ENCODE peak calls at places on chromosome 15, in six cellular contexts. One of them, this sample, is unnamed.
A peak's percentile ranks its signal among the peaks of the same experiment; 100 is the strongest.

GRCh38 chr15:31212286-31212685 is 110.8 kb upstream of the TRPM1 start:
- DNase-seq in adipocyte: no peak
- DNase-seq in uterus: no peak
- DNase-seq in IMR-90: no peak
- DNase-seq in colonic mucosa: peak; percentile 16
- DNase-seq in adrenal gland: no peak
- DNase-seq in this sample: no peak

GRCh38 chr15:82530606-82531379 is 9.5 kb downstream of the RPS17 start:
- DNase-seq in uterus: peak; percentile 69
- DNase-seq in colonic mucosa: peak; percentile 80
- DNase-seq in IMR-90: peak; percentile 56
- DNase-seq in adipocyte: peak; percentile 77
- DNase-seq in adrenal gland: peak; percentile 65
- DNase-seq in this sample: no peak

GRCh38 chr15:70466895-70467529 is 296.3 kb downstream of the UACA start:
- DNase-seq in uterus: peak; percentile 51
- DNase-seq in IMR-90: peak; percentile 54
- DNase-seq in colonic mucosa: peak; percentile 52
- DNase-seq in adrenal gland: peak; percentile 42
- DNase-seq in adipocyte: peak; percentile 81
- DNase-seq in this sample: peak; percentile 33

GRCh38 chr15:50463423-50464358 is 39.5 kb downstream of the USP8 start:
- DNase-seq in IMR-90: peak; percentile 68
- DNase-seq in colonic mucosa: no peak
- DNase-seq in adipocyte: peak; percentile 64
- DNase-seq in uterus: no peak
- DNase-seq in adrenal gland: no peak
- DNase-seq in this sample: peak; percentile 14

GRCh38 chr15:22942877-22943276 is 37.3 kb downstream of the CYFIP1 start:
- DNase-seq in IMR-90: no peak
- DNase-seq in adrenal gland: no peak
- DNase-seq in uterus: no peak
- DNase-seq in colonic mucosa: no peak
- DNase-seq in adipocyte: no peak
- DNase-seq in this sample: no peak

GRCh38 chr15:88623061-88623460 is 1.9 kb downstream of the AEN start:
- DNase-seq in colonic mucosa: no peak
- DNase-seq in adipocyte: peak; percentile 80
- DNase-seq in IMR-90: peak; percentile 93
- DNase-seq in adrenal gland: peak; percentile 70
- DNase-seq in uterus: no peak
- DNase-seq in this sample: peak; percentile 51

GRCh38 chr15:45050587-45050986 is 27.6 kb downstream of the SORD start:
- DNase-seq in adipocyte: no peak
- DNase-seq in uterus: no peak
- DNase-seq in colonic mucosa: no peak
- DNase-seq in adrenal gland: no peak
- DNase-seq in IMR-90: no peak
- DNase-seq in this sample: no peak

GRCh38 chr15:65638681-65639089 is 16.9 kb downstream of the SLC24A1 start:
- DNase-seq in IMR-90: peak; percentile 81
- DNase-seq in adrenal gland: peak; percentile 59
- DNase-seq in colonic mucosa: peak; percentile 54
- DNase-seq in adipocyte: peak; percentile 96
- DNase-seq in uterus: peak; percentile 31
- DNase-seq in this sample: peak; percentile 75

GRCh38 chr15:79329186-79329611 is 18.3 kb downstream of the TMED3 start:
- DNase-seq in adipocyte: peak; percentile 24
- DNase-seq in adrenal gland: peak; percentile 21
- DNase-seq in uterus: no peak
- DNase-seq in IMR-90: peak; percentile 68
- DNase-seq in colonic mucosa: no peak
- DNase-seq in this sample: peak; percentile 27

GRCh38 chr15:34708422-34708821 is 46.4 kb downstream of the GJD2 start:
- DNase-seq in uterus: no peak
- DNase-seq in adipocyte: peak; percentile 72
- DNase-seq in IMR-90: peak; percentile 66
- DNase-seq in colonic mucosa: no peak
- DNase-seq in adrenal gland: no peak
- DNase-seq in this sample: peak; percentile 20

GRCh38 chr15:98067339-98067738 is 106.8 kb downstream of the ARRDC4 start:
- DNase-seq in adrenal gland: no peak
- DNase-seq in uterus: no peak
- DNase-seq in adipocyte: peak; percentile 15
- DNase-seq in IMR-90: peak; percentile 4
- DNase-seq in colonic mucosa: no peak
- DNase-seq in this sample: peak; percentile 85

GRCh38 chr15:43998607-43999006 is 171.8 kb downstream of the WDR76 start:
- DNase-seq in adipocyte: no peak
- DNase-seq in colonic mucosa: peak; percentile 55
- DNase-seq in adrenal gland: peak; percentile 38
- DNase-seq in IMR-90: peak; percentile 71
- DNase-seq in uterus: no peak
- DNase-seq in this sample: no peak

DNA sequence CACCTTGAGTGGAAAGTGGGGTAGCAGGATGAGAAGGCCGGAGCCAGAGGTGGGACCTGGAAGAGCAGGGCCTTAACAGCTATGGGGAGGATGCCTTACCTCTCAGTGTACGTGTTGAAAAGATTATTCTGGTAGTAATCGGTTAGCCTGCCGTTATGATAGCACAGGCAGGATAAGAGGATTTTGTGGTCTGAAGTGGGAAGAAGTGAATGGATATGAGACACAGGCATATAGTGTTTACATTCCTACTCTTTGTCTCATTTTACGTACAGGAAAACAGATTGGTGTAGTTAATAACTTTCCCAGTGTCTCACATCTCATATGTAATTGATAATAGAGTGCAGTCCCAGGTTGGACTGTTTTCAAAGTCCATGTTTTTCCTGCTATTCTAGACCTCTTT is 172.3 kb downstream of the KLHL25 start:
- DNase-seq in uterus: no peak
- DNase-seq in colonic mucosa: no peak
- DNase-seq in adipocyte: peak; percentile 57
- DNase-seq in IMR-90: peak; percentile 92
- DNase-seq in adrenal gland: no peak
- DNase-seq in this sample: no peak
- H3K4me3 ChIP-seq in uterus: peak overlapping the region; percentile 76
- H3K4me3 ChIP-seq in colonic mucosa: no peak overlapping the region
- H3K4me3 ChIP-seq in adipocyte: peak overlapping the region; percentile 87
- H3K4me3 ChIP-seq in IMR-90: no peak overlapping the region
- H3K4me3 ChIP-seq in adrenal gland: no peak overlapping the region
- H3K4me3 ChIP-seq in this sample: peak overlapping the region; percentile 26

DNA sequence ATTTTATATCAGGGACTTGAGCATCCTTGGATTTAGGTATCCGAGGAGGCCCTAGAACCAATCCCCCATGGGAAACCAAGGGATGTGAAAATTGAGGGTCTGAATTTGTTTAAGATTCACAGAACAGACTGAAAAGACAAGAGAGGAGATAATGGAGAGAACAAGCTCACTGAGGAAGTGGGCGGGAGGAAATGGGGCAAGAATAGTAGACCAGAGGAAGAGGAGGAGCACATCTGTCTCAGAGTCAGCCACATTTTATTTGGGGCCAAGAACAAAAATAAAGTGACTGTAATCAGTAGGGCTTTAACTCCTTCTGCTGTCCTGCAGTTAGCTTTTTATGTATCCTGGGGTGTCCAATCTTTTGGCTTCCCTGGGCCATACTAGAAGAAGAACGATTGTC is 63.8 kb downstream of the BLM start:
- DNase-seq in colonic mucosa: no peak
- DNase-seq in uterus: no peak
- DNase-seq in adrenal gland: no peak
- DNase-seq in IMR-90: no peak
- DNase-seq in adipocyte: no peak
- DNase-seq in this sample: no peak
- H3K4me3 ChIP-seq in colonic mucosa: no peak overlapping the region
- H3K4me3 ChIP-seq in uterus: no peak overlapping the region
- H3K4me3 ChIP-seq in adrenal gland: no peak overlapping the region
- H3K4me3 ChIP-seq in IMR-90: no peak overlapping the region
- H3K4me3 ChIP-seq in adipocyte: no peak overlapping the region
- H3K4me3 ChIP-seq in this sample: no peak overlapping the region

GRCh38 chr15:56916825-56917477 is 1.5 kb upstream of the TCF12 start:
- DNase-seq in IMR-90: no peak
- DNase-seq in colonic mucosa: no peak
- DNase-seq in uterus: no peak
- DNase-seq in adrenal gland: no peak
- DNase-seq in adipocyte: no peak
- DNase-seq in this sample: no peak
- H3K4me3 ChIP-seq in IMR-90: no peak overlapping the region
- H3K4me3 ChIP-seq in colonic mucosa: peak overlapping the region; percentile 91
- H3K4me3 ChIP-seq in uterus: peak overlapping the region; percentile 76
- H3K4me3 ChIP-seq in adrenal gland: no peak overlapping the region
- H3K4me3 ChIP-seq in adipocyte: peak overlapping the region; percentile 98
- H3K4me3 ChIP-seq in this sample: peak overlapping the region; percentile 80

DNA sequence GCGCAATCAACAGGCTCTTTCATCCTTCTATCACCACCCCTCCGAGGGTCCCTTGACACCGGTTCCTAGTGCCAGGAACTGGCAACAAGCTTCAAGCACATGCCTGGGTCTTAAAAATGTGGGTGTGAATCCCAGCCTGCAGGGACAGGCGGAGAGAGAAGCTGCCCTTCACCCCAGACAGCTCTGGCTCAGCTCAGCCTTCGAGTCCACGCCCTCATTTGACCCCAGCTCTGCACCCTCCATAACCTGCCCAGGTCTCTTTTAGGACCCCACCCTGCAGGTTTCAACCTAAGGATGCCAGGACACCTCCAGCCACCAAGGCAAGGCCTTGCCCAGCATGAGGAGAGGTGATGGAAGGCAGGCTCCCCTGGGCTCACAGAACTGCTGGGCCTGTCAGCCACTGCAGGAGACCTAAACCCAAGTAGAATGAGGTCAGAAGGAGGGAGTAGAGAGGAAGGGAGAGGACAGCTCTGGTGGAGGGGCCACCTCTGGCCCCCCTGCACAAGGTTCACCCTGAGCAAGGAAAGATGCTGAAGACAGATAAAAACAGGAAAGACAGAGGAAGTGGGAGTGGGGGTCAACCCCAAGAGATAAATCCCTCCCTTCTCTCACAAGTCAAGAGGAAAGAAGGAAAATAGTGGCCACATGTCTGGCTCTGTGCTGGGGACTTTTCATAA is 2.6 kb upstream of the LOXL1 start:
- DNase-seq in IMR-90: no peak
- DNase-seq in adipocyte: no peak
- DNase-seq in adrenal gland: no peak
- DNase-seq in colonic mucosa: no peak
- DNase-seq in uterus: no peak
- DNase-seq in this sample: no peak
- H3K4me3 ChIP-seq in IMR-90: no peak overlapping the region
- H3K4me3 ChIP-seq in adipocyte: peak overlapping the region; percentile 10
- H3K4me3 ChIP-seq in adrenal gland: no peak overlapping the region
- H3K4me3 ChIP-seq in colonic mucosa: no peak overlapping the region
- H3K4me3 ChIP-seq in uterus: no peak overlapping the region
- H3K4me3 ChIP-seq in this sample: no peak overlapping the region

GRCh38 chr15:67072442-67072841 is 7.0 kb downstream of the SMAD3 start:
- DNase-seq in colonic mucosa: no peak
- DNase-seq in uterus: no peak
- DNase-seq in adipocyte: no peak
- DNase-seq in adrenal gland: no peak
- DNase-seq in IMR-90: peak; percentile 33
- DNase-seq in this sample: no peak
- H3K4me3 ChIP-seq in colonic mucosa: no peak overlapping the region
- H3K4me3 ChIP-seq in uterus: no peak overlapping the region
- H3K4me3 ChIP-seq in adipocyte: no peak overlapping the region
- H3K4me3 ChIP-seq in adrenal gland: no peak overlapping the region
- H3K4me3 ChIP-seq in IMR-90: no peak overlapping the region
- H3K4me3 ChIP-seq in this sample: no peak overlapping the region

GRCh38 chr15:92624401-92624991 is 31.1 kb downstream of the FAM174B start:
- DNase-seq in IMR-90: no peak
- DNase-seq in uterus: peak; percentile 50
- DNase-seq in adipocyte: peak; percentile 40
- DNase-seq in adrenal gland: no peak
- DNase-seq in colonic mucosa: no peak
- DNase-seq in this sample: no peak
- H3K4me3 ChIP-seq in IMR-90: no peak overlapping the region
- H3K4me3 ChIP-seq in uterus: no peak overlapping the region
- H3K4me3 ChIP-seq in adipocyte: peak overlapping the region; percentile 49
- H3K4me3 ChIP-seq in adrenal gland: no peak overlapping the region
- H3K4me3 ChIP-seq in colonic mucosa: no peak overlapping the region
- H3K4me3 ChIP-seq in this sample: no peak overlapping the region

GRCh38 chr15:48604567-48604966 is 40.9 kb downstream of the FBN1 start:
- DNase-seq in adipocyte: peak; percentile 50
- DNase-seq in adrenal gland: no peak
- DNase-seq in colonic mucosa: no peak
- DNase-seq in uterus: no peak
- DNase-seq in IMR-90: peak; percentile 26
- DNase-seq in this sample: no peak

GRCh38 chr15:48603123-48603500 is 42.4 kb downstream of the FBN1 start:
- DNase-seq in uterus: no peak
- DNase-seq in colonic mucosa: no peak
- DNase-seq in IMR-90: no peak
- DNase-seq in adipocyte: no peak
- DNase-seq in adrenal gland: no peak
- DNase-seq in this sample: no peak

GRCh38 chr15:48601095-48601494 is 44.4 kb downstream of the FBN1 start:
- DNase-seq in IMR-90: no peak
- DNase-seq in adipocyte: no peak
- DNase-seq in uterus: no peak
- DNase-seq in adrenal gland: no peak
- DNase-seq in colonic mucosa: no peak
- DNase-seq in this sample: no peak

GRCh38 chr15:48603922-48604321 is 41.6 kb downstream of the FBN1 start:
- DNase-seq in colonic mucosa: no peak
- DNase-seq in adrenal gland: no peak
- DNase-seq in IMR-90: no peak
- DNase-seq in adipocyte: peak; percentile 39
- DNase-seq in uterus: no peak
- DNase-seq in this sample: no peak

DNA sequence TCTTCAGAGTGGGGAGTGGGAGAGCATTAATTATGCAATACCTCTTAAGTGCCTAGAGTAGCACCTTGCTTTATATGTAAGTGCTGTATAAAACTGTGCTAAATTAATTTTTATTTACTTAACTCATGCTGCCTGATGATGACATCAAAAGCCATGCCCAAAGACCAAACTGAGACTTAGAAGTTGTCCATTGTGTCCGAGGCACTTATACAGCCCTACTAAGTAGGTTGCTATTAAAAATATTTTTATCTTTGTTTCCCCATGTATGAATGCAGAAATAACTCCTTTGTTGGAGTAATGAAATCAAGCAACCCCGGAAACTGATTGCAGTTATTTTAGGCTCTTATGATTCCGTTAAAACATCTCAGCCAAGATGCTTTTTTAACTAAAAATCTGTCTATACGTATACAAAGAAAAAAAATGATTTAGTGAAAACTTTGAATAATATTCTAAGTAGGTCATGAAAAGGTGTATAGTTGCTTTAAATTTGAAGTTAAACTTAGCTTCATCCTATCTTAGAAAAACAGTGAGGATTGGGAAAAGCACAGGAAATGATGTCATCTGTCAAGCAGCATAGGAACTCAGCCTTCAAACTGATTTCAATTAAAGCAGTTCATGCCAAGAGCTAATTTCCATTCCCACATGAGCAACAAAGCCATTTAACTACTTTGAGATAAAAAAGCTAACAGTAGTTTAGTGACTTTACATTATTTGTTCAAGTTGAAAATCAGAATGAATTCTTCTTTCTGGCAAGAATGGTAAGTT is 43.0 kb downstream of the FBN1 start:
- DNase-seq in colonic mucosa: no peak
- DNase-seq in uterus: no peak
- DNase-seq in adrenal gland: no peak
- DNase-seq in IMR-90: peak; percentile 81
- DNase-seq in adipocyte: peak; percentile 85
- DNase-seq in this sample: peak; percentile 57
- H3K4me3 ChIP-seq in colonic mucosa: no peak overlapping the region
- H3K4me3 ChIP-seq in uterus: no peak overlapping the region
- H3K4me3 ChIP-seq in adrenal gland: no peak overlapping the region
- H3K4me3 ChIP-seq in IMR-90: no peak overlapping the region
- H3K4me3 ChIP-seq in adipocyte: peak overlapping the region; percentile 45
- H3K4me3 ChIP-seq in this sample: no peak overlapping the region

GRCh38 chr15:68984589-68984988 is 29.9 kb upstream of the NOX5 start:
- DNase-seq in colonic mucosa: no peak
- DNase-seq in IMR-90: no peak
- DNase-seq in uterus: no peak
- DNase-seq in adipocyte: no peak
- DNase-seq in adrenal gland: no peak
- DNase-seq in this sample: no peak
- H3K4me3 ChIP-seq in colonic mucosa: no peak overlapping the region
- H3K4me3 ChIP-seq in IMR-90: no peak overlapping the region
- H3K4me3 ChIP-seq in uterus: no peak overlapping the region
- H3K4me3 ChIP-seq in adipocyte: no peak overlapping the region
- H3K4me3 ChIP-seq in adrenal gland: no peak overlapping the region
- H3K4me3 ChIP-seq in this sample: no peak overlapping the region